ENCODE peak calls at places on chromosome 1, in five cellular contexts. P, Z, S, N and U are unnamed samples.

GRCh38 chr1:27488523-27489138 is 1.3 kb downstream of the WASF2 start:
- ATAC-seq in P (no peak), Z (no peak), S (no peak), N (no peak), U (no peak)

GRCh38 chr1:99681583-99681982 is 35.7 kb downstream of the PALMD start:
- ATAC-seq in P (no peak), Z (peak), S (no peak), N (no peak), U (no peak)

GRCh38 chr1:151720190-151720953 is 950 bp upstream of the RIIAD1 start:
- ATAC-seq in P (no peak), Z (peak), S (no peak), N (no peak), U (no peak)

GRCh38 chr1:6861075-6861724 is 75.9 kb downstream of the CAMTA1 start:
- ATAC-seq in P (no peak), Z (no peak), S (no peak), N (no peak), U (no peak)

GRCh38 chr1:117189726-117190125 is 21.0 kb downstream of the VTCN1 start:
- ATAC-seq in P (no peak), Z (no peak), S (no peak), N (no peak), U (no peak)

GRCh38 chr1:119275145-119275929 is 93.2 kb upstream of the HAO2 start:
- ATAC-seq in P (peak), Z (no peak), S (peak), N (peak), U (peak)

GRCh38 chr1:85283475-85284199 is 7.2 kb upstream of the BCL10 start:
- ATAC-seq in P (no peak), Z (peak), S (no peak), N (no peak), U (peak)

GRCh38 chr1:13781907-13782633 is 82.1 kb downstream of the PRDM2 start:
- ATAC-seq in P (no peak), Z (peak), S (no peak), N (no peak), U (peak)